ENCODE peak calls at places on chromosomes 5 and 9, in ten cellular contexts. B is adrenal gland, E is H54, L is lower leg skin, N is sigmoid colon, D is Peyer's patch, C is A549, V is uterus, Z is NB4, Y is testis. X is an unnamed sample.

GRCh38 chr5:67215592-67216471 is 19.2 kb upstream of the CD180 start:
- DNase-seq in N (peak), Y (peak), E (no peak), C (no peak), L (peak), V (peak), D (peak), Z (peak), B (peak), X (peak)

GRCh38 chr9:19470567-19470966 is 61.8 kb downstream of the ACER2 start:
- DNase-seq in Y (no peak), C (no peak), Z (no peak), B (no peak), N (no peak), E (no peak), L (no peak), D (no peak), V (no peak), X (no peak)

GRCh38 chr5:157290156-157290980 is 24.4 kb downstream of the CYFIP2 start:
- DNase-seq in D (no peak), B (peak), V (no peak), Z (no peak), N (no peak), Y (no peak), C (peak), L (no peak), E (no peak), X (no peak)

GRCh38 chr9:15400281-15400941 is 22.3 kb upstream of the SNAPC3 start:
- DNase-seq in E (no peak), Y (no peak), N (no peak), V (no peak), D (no peak), L (peak), C (no peak), B (no peak), Z (no peak), X (no peak)

GRCh38 chr9:120873512-120873911 is 3.5 kb downstream of the PHF19 start:
- DNase-seq in B (no peak), D (no peak), L (no peak), N (no peak), C (peak), V (no peak), Z (no peak), E (peak), Y (no peak), X (no peak)

GRCh38 chr5:81657386-81657785 is 93.5 kb downstream of the SSBP2 start:
- DNase-seq in Z (no peak), V (no peak), Y (no peak), E (no peak), N (no peak), B (no peak), C (no peak), D (no peak), L (no peak), X (no peak)

GRCh38 chr5:138936225-138936967 is 61.3 kb upstream of the LRRTM2 start:
- DNase-seq in V (no peak), B (no peak), L (peak), D (no peak), N (no peak), Y (no peak), C (no peak), E (no peak), Z (no peak), X (peak)

GRCh38 chr5:108739906-108740305 is 7.8 kb upstream of the FER start:
- DNase-seq in N (no peak), Z (no peak), D (no peak), B (no peak), Y (no peak), L (no peak), E (no peak), C (no peak), V (no peak), X (no peak)

GRCh38 chr5:132433141-132433540 is 57.4 kb downstream of the IRF1 start:
- DNase-seq in L (peak), V (no peak), Z (no peak), C (no peak), Y (no peak), E (no peak), N (no peak), B (no peak), D (no peak), X (no peak)

GRCh38 chr9:35962126-35962906 is 4.4 kb upstream of the OR2S2 start:
- DNase-seq in L (no peak), Z (no peak), N (peak), E (peak), Y (no peak), D (no peak), B (no peak), V (no peak), C (no peak), X (no peak)

GRCh38 chr5:41793156-41793770 is 77.0 kb downstream of the OXCT1 start:
- DNase-seq in D (no peak), Z (no peak), E (no peak), V (no peak), Y (no peak), C (no peak), B (no peak), N (no peak), L (no peak), X (no peak)

GRCh38 chr5:9480499-9480898 is 65.4 kb downstream of the SEMA5A start:
- DNase-seq in B (no peak), N (no peak), Y (no peak), L (no peak), C (no peak), D (no peak), E (no peak), Z (no peak), V (no peak), X (no peak)

GRCh38 chr5:172091956-172092732 is 85.7 kb upstream of the FBXW11 start:
- DNase-seq in V (no peak), N (peak), D (peak), Y (no peak), E (no peak), C (no peak), Z (no peak), L (peak), B (no peak), X (no peak)

GRCh38 chr5:73370620-73371583 is 77.7 kb downstream of the FOXD1 start:
- DNase-seq in Y (no peak), L (no peak), D (no peak), V (no peak), B (no peak), Z (no peak), C (peak), N (no peak), E (peak), X (no peak)

GRCh38 chr9:33310748-33311147 is 20.4 kb downstream of the NFX1 start:
- DNase-seq in B (no peak), D (no peak), L (no peak), N (no peak), C (no peak), Z (no peak), E (no peak), V (no peak), Y (no peak), X (no peak)
- TF ChIP-seq POLR2A in B (no peak), D (no peak), L (no peak), N (no peak), C (no peak), Z (no peak), E (no peak), V (no peak), Y (no peak), X (no peak)

DNA sequence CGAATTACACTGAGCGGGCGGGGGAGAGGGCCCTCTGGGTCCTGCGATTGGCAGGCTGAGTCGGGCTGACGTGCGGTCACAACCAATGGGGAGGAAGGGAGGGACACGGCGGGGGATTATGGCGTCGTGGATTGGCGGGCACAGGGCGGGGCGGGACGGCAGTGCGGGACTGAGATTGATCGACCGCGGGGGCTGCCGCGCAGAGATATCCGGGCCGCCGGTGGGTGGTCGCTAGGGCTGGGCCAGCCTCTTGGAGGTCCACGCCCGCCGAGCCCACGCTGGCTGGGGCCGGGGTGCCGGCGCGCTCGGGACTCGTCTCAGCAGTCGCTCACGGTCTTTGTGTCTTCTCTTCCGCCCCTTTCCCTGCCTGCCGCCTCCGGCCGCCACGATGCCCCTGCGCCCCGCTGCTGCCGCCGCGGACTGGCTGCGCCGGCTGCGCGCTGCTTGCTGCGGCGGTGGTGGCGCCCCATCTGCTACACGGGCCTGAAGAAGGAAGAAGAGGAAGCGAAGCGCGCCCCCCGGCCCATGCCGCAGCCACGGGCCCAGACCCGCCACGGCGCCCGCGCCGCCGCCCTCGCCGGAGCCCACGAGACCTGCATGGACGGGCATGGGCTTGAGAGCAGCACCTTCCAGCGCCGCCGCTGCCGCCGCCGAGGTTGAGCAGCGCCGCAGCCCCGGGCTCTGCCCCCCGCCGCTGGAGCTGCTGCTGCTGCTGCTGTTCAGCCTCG is at the start of gene RGMB:
- DNase-seq in V (peak), Y (peak), B (peak), C (peak), E (peak), L (peak), N (peak), D (peak), Z (peak), X (peak)
- TF ChIP-seq POLR2A in V (peak), Y (peak), B (peak), C (peak), E (peak), L (no peak), N (peak), D (peak), Z (no peak), X (peak)

GRCh38 chr5:113022661-113023060 is 46.1 kb downstream of the DCP2 start:
- DNase-seq in V (no peak), E (no peak), C (no peak), Z (no peak), D (no peak), L (no peak), B (no peak), Y (no peak), N (no peak), X (no peak)
- TF ChIP-seq POLR2A in V (no peak), E (no peak), C (no peak), Z (no peak), D (no peak), L (no peak), B (no peak), Y (no peak), N (no peak), X (no peak)

GRCh38 chr5:143376911-143377838 is 26.3 kb downstream of the NR3C1 start:
- DNase-seq in D (peak), C (peak), B (no peak), V (no peak), N (no peak), L (no peak), Z (peak), E (peak), Y (no peak), X (no peak)
- TF ChIP-seq POLR2A in D (no peak), C (no peak), B (no peak), V (no peak), N (no peak), L (no peak), Z (no peak), E (no peak), Y (no peak), X (no peak)

DNA sequence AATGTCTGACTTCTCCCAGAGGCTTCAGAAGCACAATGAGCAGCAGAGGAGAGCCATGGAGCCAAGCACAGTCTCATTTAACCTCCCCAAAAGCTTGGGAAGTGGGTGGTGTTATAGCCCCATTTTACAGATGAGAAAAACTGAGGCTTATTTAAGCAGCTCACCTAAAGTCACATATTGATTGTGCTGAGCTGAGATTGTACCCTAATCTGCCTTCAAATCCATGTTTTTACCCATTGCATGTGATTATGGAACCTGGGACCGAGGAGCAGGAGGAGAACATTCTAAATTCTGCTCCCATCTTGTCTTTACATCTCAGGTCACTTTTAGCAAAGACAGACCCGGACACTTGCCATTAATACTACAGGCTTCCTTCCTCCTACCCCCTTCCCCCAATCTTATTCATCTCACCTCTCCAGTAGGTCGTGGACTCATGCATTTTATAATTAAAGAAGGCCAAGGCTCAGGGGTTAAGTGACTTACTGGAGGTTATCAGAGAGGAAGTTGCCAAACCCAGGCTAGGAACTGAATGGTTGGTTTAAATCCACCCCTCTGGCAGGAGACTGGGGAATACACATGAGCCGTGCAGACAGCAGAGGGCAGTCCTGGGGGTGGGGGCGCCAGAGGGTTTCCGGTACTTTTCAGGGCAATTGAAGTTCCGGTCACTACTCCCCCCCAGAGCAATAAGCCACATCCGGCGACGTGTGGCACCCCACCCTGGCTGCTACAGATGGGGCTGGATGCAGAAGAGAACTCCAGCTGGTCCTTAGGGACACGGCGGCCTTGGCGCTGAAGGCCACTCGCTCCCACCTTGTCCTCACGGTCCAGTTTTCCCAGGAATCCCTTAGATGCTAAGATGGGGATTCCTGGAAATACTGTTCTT is 51.0 kb upstream of the IL17B start:
- DNase-seq in C (no peak), B (peak), L (no peak), E (no peak), D (no peak), N (peak), Y (peak), Z (peak), V (peak), X (no peak)
- TF ChIP-seq POLR2A in C (no peak), B (no peak), L (no peak), E (no peak), D (no peak), N (no peak), Y (no peak), Z (peak), V (no peak), X (no peak)

GRCh38 chr9:34376596-34377401 is at the start of gene MYORG:
- DNase-seq in C (peak), N (peak), B (peak), V (peak), D (peak), E (peak), L (peak), Y (peak), Z (peak), X (peak)
- TF ChIP-seq POLR2A in C (peak), N (peak), B (peak), V (peak), D (peak), E (peak), L (no peak), Y (no peak), Z (peak), X (peak)

DNA sequence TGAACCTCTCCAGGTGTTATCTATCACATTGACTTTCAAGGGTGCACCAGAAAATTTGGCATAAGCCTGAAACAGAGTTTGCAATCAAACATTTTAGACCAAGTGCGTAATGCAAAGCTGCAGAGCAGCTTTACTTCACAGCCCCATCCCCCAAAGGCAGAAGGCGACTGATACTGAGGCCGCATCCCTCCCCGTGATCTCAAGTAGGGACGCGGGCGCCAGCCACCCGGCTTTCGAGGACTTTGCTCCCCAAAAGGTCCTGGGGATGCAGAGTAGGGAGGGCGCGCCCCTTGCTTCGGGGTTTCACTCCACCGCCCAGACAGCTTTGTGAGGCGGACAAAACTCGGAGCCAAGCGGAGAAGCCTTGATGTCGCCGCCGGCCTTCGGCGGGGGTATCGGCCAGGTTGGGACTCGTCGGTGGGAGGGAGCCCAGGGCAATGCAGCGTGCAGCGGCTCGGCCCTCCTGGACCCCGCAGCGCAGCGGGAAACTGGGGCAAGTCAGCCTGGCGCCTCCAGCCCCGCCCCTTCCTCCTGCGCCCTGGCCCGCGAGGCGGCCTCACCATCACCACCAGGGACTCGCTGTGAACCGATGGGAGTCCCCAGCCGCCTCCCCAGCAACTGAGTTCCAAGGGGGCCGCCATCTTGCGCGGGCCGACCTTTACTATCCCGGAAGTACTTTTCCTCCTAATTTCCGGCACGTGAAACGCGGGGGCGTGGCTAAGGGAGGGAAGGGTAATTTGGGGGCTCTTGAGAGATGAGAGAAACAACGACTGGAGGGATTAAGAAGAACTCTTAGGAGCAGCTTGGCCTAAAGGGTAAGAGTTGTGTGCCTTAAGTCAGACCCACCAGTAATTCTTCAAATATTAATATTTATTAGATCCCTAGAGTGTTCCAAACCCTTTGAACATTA is at the start of gene MTX3:
- DNase-seq in Z (no peak), C (peak), Y (peak), B (peak), E (peak), V (peak), D (peak), N (peak), L (peak), X (peak)
- TF ChIP-seq POLR2A in Z (no peak), C (peak), Y (no peak), B (peak), E (peak), V (no peak), D (no peak), N (peak), L (no peak), X (no peak)

GRCh38 chr9:131654857-131655577 is 84.9 kb downstream of the RAPGEF1 start:
- DNase-seq in Y (no peak), C (no peak), L (peak), Z (no peak), D (peak), N (no peak), E (no peak), V (no peak), B (no peak), X (peak)

GRCh38 chr9:131657456-131657855 is 82.4 kb downstream of the RAPGEF1 start:
- DNase-seq in Z (no peak), Y (no peak), D (peak), C (no peak), V (no peak), L (no peak), E (no peak), B (no peak), N (no peak), X (no peak)

GRCh38 chr9:131657031-131657377 is 82.9 kb downstream of the RAPGEF1 start:
- DNase-seq in E (no peak), L (no peak), Z (peak), B (no peak), D (no peak), V (no peak), Y (no peak), N (no peak), C (no peak), X (no peak)

GRCh38 chr9:131657890-131658752 is 81.8 kb downstream of the RAPGEF1 start:
- DNase-seq in D (no peak), E (no peak), N (no peak), C (peak), Y (no peak), V (no peak), L (peak), Z (peak), B (no peak), X (no peak)

DNA sequence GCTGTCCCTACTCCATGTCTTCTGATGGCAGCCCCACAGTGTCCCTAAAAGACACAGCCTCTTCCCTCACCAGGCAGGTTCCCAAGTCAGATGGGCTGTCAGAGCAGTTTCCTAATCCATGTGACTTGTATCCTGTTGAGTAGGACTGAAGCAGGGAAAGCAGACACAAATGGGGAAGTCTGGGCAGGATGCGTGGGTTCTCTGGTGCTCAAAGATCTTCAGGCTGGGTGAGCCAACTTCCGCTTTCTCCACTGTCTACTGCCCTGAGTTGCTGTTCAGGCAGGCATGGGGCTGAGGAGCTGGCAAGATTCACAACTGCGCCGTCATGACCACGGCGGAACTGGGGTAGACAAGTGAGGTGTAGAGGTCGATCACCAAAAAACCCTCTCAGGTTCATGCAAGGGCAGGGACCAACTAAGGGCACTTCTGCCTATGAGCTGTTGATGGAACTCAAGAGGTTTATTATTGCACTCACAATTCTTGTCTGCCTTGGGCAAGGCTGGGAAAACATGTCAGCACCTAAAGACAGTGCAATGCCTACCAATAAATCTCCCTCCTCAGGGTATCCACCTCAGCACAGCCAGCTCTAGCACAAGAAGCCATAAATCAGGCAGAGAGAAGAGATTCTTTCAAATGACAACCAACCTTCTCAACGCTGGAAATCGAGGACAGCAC is 83.4 kb downstream of the RAPGEF1 start:
- DNase-seq in C (no peak), N (peak), V (no peak), L (peak), B (peak), Z (peak), D (peak), Y (peak), E (no peak), X (peak)
- TF ChIP-seq POLR2A in C (no peak), N (no peak), V (no peak), L (no peak), B (no peak), Z (no peak), D (no peak), Y (no peak), E (no peak), X (no peak)